ENCODE peak calls at places on chromosomes 13 and 19, in ten cellular contexts. Z is left lung, R is Panc1, G is natural killer cell, H is progenitor cell of endocrine pancreas, C is suprapubic skin, X is omental fat pad, O is coronary artery, N is NB4, B is GM20000. L is an unnamed sample.
A peak's percentile ranks its signal among the peaks of the same experiment; 100 is the strongest.

GRCh38 chr19:46789371-46789770 is 977 bp upstream of the SLC1A5 start:
- DNase-seq in R (no peak), C (no peak), H (no peak), O (no peak), Z (no peak), N (no peak), B (no peak), G (no peak), X (no peak), L (no peak)

GRCh38 chr19:39941615-39942507 is 7.4 kb upstream of the FCGBP start:
- DNase-seq in H (no peak), B (no peak), G (peak; percentile 49), Z (no peak), R (no peak), N (peak; percentile 82), C (no peak), O (no peak), X (no peak), L (peak; percentile 50)

GRCh38 chr19:17944301-17944700 is 11.5 kb downstream of the CCDC124 start:
- DNase-seq in H (no peak), B (no peak), R (no peak), Z (no peak), O (no peak), X (no peak), G (no peak), N (no peak), C (no peak), L (no peak)

GRCh38 chr19:49890349-49891311 is 6.1 kb downstream of the IL4I1 start:
- DNase-seq in G (peak; percentile 37), O (no peak), N (no peak), R (no peak), B (peak; percentile 91), X (no peak), H (no peak), C (peak; percentile 76), Z (no peak), L (peak; percentile 87)

GRCh38 chr19:40398417-40399056 is 8.6 kb upstream of the HIPK4 start:
- DNase-seq in X (no peak), B (peak; percentile 69), Z (peak; percentile 76), R (no peak), N (no peak), C (no peak), O (no peak), G (no peak), H (no peak), L (no peak)

GRCh38 chr13:50125306-50125555 is 110.0 kb downstream of the KCNRG start:
- DNase-seq in C (no peak), H (no peak), B (peak; percentile 77), N (no peak), Z (no peak), O (no peak), G (peak; percentile 69), X (no peak), R (no peak), L (peak; percentile 77)

GRCh38 chr13:52405767-52406494 is at the start of gene THSD1:
- DNase-seq in N (peak; percentile 44), Z (peak; percentile 59), H (peak; percentile 14), G (no peak), X (no peak), R (no peak), B (peak; percentile 66), C (peak; percentile 77), O (peak; percentile 82), L (peak; percentile 40)

GRCh38 chr13:72041165-72041564 is 174.2 kb upstream of the DACH1 start:
- DNase-seq in O (no peak), H (no peak), Z (no peak), X (no peak), B (no peak), G (no peak), R (no peak), C (no peak), N (no peak), L (no peak)

GRCh38 chr19:52664461-52664860 is 26.3 kb upstream of the ZNF83 start:
- DNase-seq in N (no peak), Z (no peak), B (no peak), O (no peak), R (no peak), H (no peak), X (no peak), C (no peak), G (no peak), L (no peak)

GRCh38 chr13:95970878-95971277 is 82.3 kb downstream of the UGGT2 start:
- DNase-seq in O (no peak), X (no peak), C (no peak), B (no peak), R (no peak), H (no peak), G (no peak), Z (no peak), N (no peak), L (no peak)

GRCh38 chr13:81540777-81541176 is 1199.9 kb upstream of the SPRY2 start:
- DNase-seq in X (no peak), C (no peak), B (no peak), G (no peak), Z (no peak), R (no peak), O (no peak), H (no peak), N (peak; percentile 21), L (no peak)
- TF ChIP-seq CTCF in X (no peak), C (no peak), B (no peak), G (no peak), Z (no peak), R (peak; percentile 17), O (no peak), H (peak; percentile 57), N (peak; percentile 7), L (no peak)

DNA sequence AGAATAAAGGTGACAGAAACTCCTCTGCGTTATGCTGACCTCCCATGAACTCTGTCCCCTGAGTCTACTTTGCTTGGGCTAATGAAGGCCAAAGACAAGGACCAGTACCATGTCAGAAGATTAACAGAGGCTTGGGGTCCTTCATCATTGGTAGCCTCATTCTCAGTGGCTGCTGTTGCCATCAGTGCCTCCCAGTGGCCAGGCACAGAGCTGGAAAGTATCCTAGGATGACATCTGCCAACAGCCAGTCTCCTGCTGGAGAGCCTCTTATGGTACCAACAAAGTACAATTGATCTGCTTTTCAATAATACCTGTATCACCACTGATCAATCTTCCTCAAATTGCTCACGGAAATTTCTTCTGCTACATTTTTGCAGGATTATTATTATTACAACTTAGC is 281.6 kb downstream of the DNAJC15 start:
- DNase-seq in X (no peak), O (no peak), R (no peak), G (no peak), B (no peak), H (no peak), Z (no peak), C (no peak), N (no peak), L (no peak)
- TF ChIP-seq CTCF in X (no peak), O (no peak), R (peak; percentile 33), G (no peak), B (no peak), H (no peak), Z (no peak), C (no peak), N (no peak), L (no peak)

GRCh38 chr13:76017861-76018556 is 381.9 kb downstream of the LMO7 start:
- DNase-seq in R (no peak), B (no peak), O (no peak), G (no peak), Z (no peak), C (no peak), N (no peak), X (no peak), H (no peak), L (no peak)

GRCh38 chr13:76014618-76015315 is 378.6 kb downstream of the LMO7 start:
- DNase-seq in R (no peak), C (no peak), B (no peak), Z (no peak), O (no peak), H (no peak), X (no peak), G (no peak), N (no peak), L (no peak)

GRCh38 chr13:76020421-76020955 is 384.4 kb downstream of the LMO7 start:
- DNase-seq in C (no peak), N (no peak), Z (no peak), R (no peak), G (no peak), H (no peak), X (no peak), B (no peak), O (no peak), L (no peak)

GRCh38 chr13:76019421-76020044 is 383.4 kb downstream of the LMO7 start:
- DNase-seq in O (no peak), H (peak; percentile 21), Z (no peak), G (no peak), X (no peak), N (peak; percentile 31), C (peak; percentile 48), R (no peak), B (no peak), L (no peak)

DNA sequence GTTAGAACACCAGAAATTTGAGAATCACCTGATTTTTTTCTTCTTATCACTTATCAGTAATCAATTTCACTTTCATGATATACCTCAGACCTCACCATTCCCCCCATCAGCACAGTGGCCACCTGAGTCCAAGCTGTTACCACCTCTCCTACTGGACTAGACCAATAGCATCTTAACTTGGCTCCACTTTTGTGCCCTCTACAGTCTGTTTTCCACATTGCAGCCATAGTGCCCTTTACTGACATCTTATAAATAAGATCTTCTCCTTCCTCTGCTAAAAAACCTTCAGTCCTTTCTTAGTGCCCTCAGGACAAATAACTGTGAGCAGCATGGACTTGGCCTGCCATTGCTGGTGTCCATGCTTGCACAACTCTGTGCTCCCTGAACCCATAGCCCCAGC is 380.7 kb downstream of the LMO7 start:
- DNase-seq in O (no peak), X (no peak), Z (no peak), G (no peak), H (no peak), R (no peak), B (peak; percentile 28), C (no peak), N (peak; percentile 41), L (peak; percentile 18)
- TF ChIP-seq CTCF in O (no peak), X (no peak), Z (peak; percentile 18), G (no peak), H (peak; percentile 44), R (peak; percentile 50), B (peak; percentile 76), C (peak; percentile 18), N (peak; percentile 59), L (peak; percentile 68)

GRCh38 chr19:38141108-38141507 is 82.9 kb downstream of the DPF1 start:
- DNase-seq in H (no peak), R (no peak), N (no peak), C (no peak), X (no peak), O (no peak), B (no peak), G (no peak), Z (no peak), L (no peak)

GRCh38 chr19:38144667-38145066 is 79.4 kb downstream of the DPF1 start:
- DNase-seq in N (no peak), R (no peak), O (no peak), B (no peak), H (no peak), G (no peak), Z (no peak), X (no peak), C (no peak), L (no peak)

GRCh38 chr19:38145627-38146026 is 78.4 kb downstream of the DPF1 start:
- DNase-seq in O (no peak), Z (no peak), G (no peak), X (no peak), R (no peak), N (no peak), H (no peak), C (no peak), B (no peak), L (no peak)

GRCh38 chr19:38143847-38144246 is 80.2 kb downstream of the DPF1 start:
- DNase-seq in Z (no peak), X (no peak), R (no peak), O (no peak), H (no peak), N (peak; percentile 20), B (no peak), G (no peak), C (no peak), L (no peak)

GRCh38 chr19:38142176-38143035 is 81.6 kb downstream of the DPF1 start:
- DNase-seq in O (no peak), C (no peak), N (peak; percentile 44), H (peak; percentile 38), B (peak; percentile 58), Z (peak; percentile 42), G (no peak), X (no peak), R (peak; percentile 5), L (peak; percentile 58)
- TF ChIP-seq CTCF in O (peak; percentile 41), C (peak; percentile 70), N (peak; percentile 69), H (peak; percentile 68), B (peak; percentile 40), Z (peak; percentile 44), G (peak; percentile 27), X (no peak), R (peak; percentile 97), L (peak; percentile 60)